ENCODE peak calls at places on chromosomes 13 and 19, in five cellular contexts. P is fibroblast of lung, R is NB4, D is epithelial cell of esophagus, A is AG04450. H is an unnamed sample.

GRCh38 chr13:89574077-89574476 is 1773.4 kb upstream of the MIR17HG start:
- DNase-seq in P (no peak), A (no peak), R (no peak), D (no peak), H (no peak)

GRCh38 chr19:56678205-56678604 is 6.6 kb upstream of the ZNF835 start:
- DNase-seq in A (no peak), D (no peak), P (no peak), R (no peak), H (no peak)

GRCh38 chr13:95164830-95165229 is 136.4 kb downstream of the ABCC4 start:
- DNase-seq in A (no peak), R (no peak), D (no peak), P (no peak), H (no peak)

GRCh38 chr19:41299046-41299754 is 10.8 kb upstream of the CCDC97 start:
- DNase-seq in D (no peak), A (no peak), P (peak; percentile 11), R (no peak), H (no peak)

GRCh38 chr19:13718733-13719132 is 45.6 kb upstream of the MRI1 start:
- DNase-seq in R (peak; percentile 41), D (peak; percentile 20), A (peak; percentile 36), P (peak; percentile 83), H (peak; percentile 91)

GRCh38 chr19:56252699-56253422 is 19.7 kb upstream of the EDDM13 start:
- DNase-seq in A (peak; percentile 33), R (peak; percentile 53), D (peak; percentile 86), P (peak; percentile 77), H (peak; percentile 90)

GRCh38 chr13:25874907-25875306 is 176.9 kb downstream of the SHISA2 start:
- DNase-seq in A (no peak), D (no peak), P (no peak), R (peak; percentile 97), H (peak; percentile 74)

GRCh38 chr13:88086577-88086976 is 415.4 kb downstream of the SLITRK5 start:
- DNase-seq in R (peak; percentile 12), A (peak; percentile 23), D (peak; percentile 82), P (peak; percentile 72), H (no peak)

GRCh38 chr19:29674374-29675119 is 9.3 kb downstream of the PLEKHF1 start:
- DNase-seq in D (no peak), A (no peak), R (no peak), P (no peak), H (no peak)

GRCh38 chr13:23736541-23736940 is 152.7 kb downstream of the MIPEP start:
- DNase-seq in D (no peak), P (no peak), R (no peak), A (no peak), H (no peak)

GRCh38 chr19:3366104-3366760 is at the start of gene NFIC:
- DNase-seq in A (no peak), D (peak; percentile 76), R (peak; percentile 80), P (peak; percentile 95), H (peak; percentile 89)

GRCh38 chr13:44815507-44816074 is 173.7 kb downstream of the NUFIP1 start:
- DNase-seq in P (peak; percentile 92), R (peak; percentile 37), D (peak; percentile 96), A (peak; percentile 92), H (peak; percentile 52)

GRCh38 chr19:55487884-55488687 is at the start of gene SSC5D:
- DNase-seq in D (no peak), R (peak; percentile 25), A (no peak), P (peak; percentile 71), H (no peak)

GRCh38 chr13:30038884-30039283 is 188.5 kb upstream of the UBL3 start:
- DNase-seq in P (no peak), D (no peak), A (no peak), R (peak; percentile 29), H (peak; percentile 90)

GRCh38 chr13:98050041-98050466 is 92.8 kb upstream of the FARP1 start:
- DNase-seq in R (no peak), P (peak; percentile 26), A (no peak), D (peak; percentile 53), H (no peak)

GRCh38 chr19:28881616-28882015 is 331.3 kb downstream of the UQCRFS1 start:
- DNase-seq in A (no peak), P (no peak), R (peak; percentile 4), D (no peak), H (no peak)

DNA sequence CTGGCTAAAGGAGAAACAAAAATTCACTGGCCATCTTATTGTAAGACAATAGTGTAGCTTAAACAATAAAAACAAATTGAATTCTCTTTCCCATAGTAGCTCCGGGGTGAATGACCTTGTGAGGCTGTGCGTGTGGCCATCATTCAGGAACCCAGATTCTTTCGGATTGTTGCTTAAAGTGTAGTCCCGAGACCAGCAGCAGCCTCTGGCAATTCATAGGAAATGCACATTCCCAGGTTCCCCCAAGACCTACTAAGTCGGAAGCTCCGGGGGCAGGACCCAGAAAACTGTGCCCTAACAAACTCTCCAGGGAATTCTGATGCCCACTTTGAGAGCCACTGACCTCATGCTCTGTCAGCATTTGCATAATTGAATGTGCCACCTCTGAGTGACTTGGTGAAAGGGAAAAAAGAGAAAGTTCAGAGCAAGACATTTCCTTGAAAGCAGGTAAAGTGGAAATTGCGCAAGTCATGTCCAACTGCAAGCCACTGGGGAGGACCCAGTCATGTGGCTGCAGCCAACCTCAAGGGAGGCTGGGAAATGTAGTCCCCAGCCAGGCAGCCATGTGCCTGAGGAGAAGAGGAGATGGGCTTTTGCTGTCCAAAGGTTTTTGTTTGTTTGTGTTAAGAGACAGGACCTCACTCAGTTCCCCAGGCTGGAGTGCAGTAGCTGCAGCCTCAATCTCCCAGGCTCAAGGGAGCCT is 50.7 kb upstream of the PNMA8B start:
- DNase-seq in R (peak; percentile 67), A (no peak), D (peak; percentile 89), P (peak; percentile 15), H (peak; percentile 52)
- H3K4me3 ChIP-seq in R (no peak overlapping the region), A (no peak overlapping the region), D (peak overlapping the region; percentile 36), P (no peak overlapping the region), H (no peak overlapping the region)

GRCh38 chr13:49098771-49099512 is 121.2 kb upstream of the MLNR start:
- DNase-seq in A (no peak), P (peak; percentile 41), D (peak; percentile 40), R (peak; percentile 48), H (no peak)
- H3K4me3 ChIP-seq in A (no peak overlapping the region), P (no peak overlapping the region), D (no peak overlapping the region), R (no peak overlapping the region), H (no peak overlapping the region)

GRCh38 chr19:43560687-43561086 is 14.6 kb downstream of the XRCC1 start:
- DNase-seq in D (peak; percentile 24), R (peak; percentile 67), A (no peak), P (no peak), H (no peak)

GRCh38 chr19:43563816-43564215 is 11.5 kb downstream of the XRCC1 start:
- DNase-seq in A (no peak), D (no peak), P (no peak), R (no peak), H (no peak)

GRCh38 chr19:43562211-43562697 is 13.1 kb downstream of the XRCC1 start:
- DNase-seq in D (no peak), A (no peak), P (no peak), R (no peak), H (no peak)

GRCh38 chr19:43562698-43563241 is 12.6 kb downstream of the XRCC1 start:
- DNase-seq in P (peak; percentile 42), A (peak; percentile 20), D (peak; percentile 52), R (peak; percentile 94), H (peak; percentile 97)

GRCh38 chr19:43561144-43561970 is 14.0 kb downstream of the XRCC1 start:
- DNase-seq in A (no peak), R (no peak), D (no peak), P (no peak), H (no peak)
- H3K4me3 ChIP-seq in A (no peak overlapping the region), R (no peak overlapping the region), D (no peak overlapping the region), P (no peak overlapping the region), H (no peak overlapping the region)

GRCh38 chr13:68261105-68261504 is 1031.0 kb upstream of the PCDH9 start:
- DNase-seq in D (peak; percentile 5), P (no peak), R (peak; percentile 35), A (no peak), H (no peak)

GRCh38 chr13:68254151-68254550 is 1024.0 kb upstream of the PCDH9 start:
- DNase-seq in A (no peak), D (no peak), R (no peak), P (peak; percentile 9), H (no peak)

GRCh38 chr13:68257111-68257842 is 1027.1 kb upstream of the PCDH9 start:
- DNase-seq in P (peak; percentile 51), R (peak; percentile 71), D (no peak), A (no peak), H (peak; percentile 61)
- H3K4me3 ChIP-seq in P (no peak overlapping the region), R (no peak overlapping the region), D (no peak overlapping the region), A (no peak overlapping the region), H (no peak overlapping the region)

GRCh38 chr13:27925220-27925991 is 5.6 kb downstream of the PDX1 start:
- DNase-seq in P (no peak), D (no peak), A (no peak), R (no peak), H (no peak)
- H3K4me3 ChIP-seq in P (no peak overlapping the region), D (no peak overlapping the region), A (no peak overlapping the region), R (no peak overlapping the region), H (no peak overlapping the region)